ENCODE peak calls at places on chromosome 1, in nine cellular contexts. F is fibroblast of lung, R is tibial artery, H is hepatocyte, A is heart left ventricle, T is ovary, E is bronchial epithelial cell, N is mucosa of descending colon, C is astrocyte of the spinal cord. Z is an unnamed sample.
A peak's percentile ranks its signal among the peaks of the same experiment; 100 is the strongest.

GRCh38 chr1:78351551-78352216 is 139.1 kb upstream of the PTGFR start:
- DNase-seq in F (no peak), C (no peak), N (no peak), R (no peak), A (no peak), T (no peak), H (no peak), E (no peak), Z (no peak)

GRCh38 chr1:198788561-198789064 is 149.8 kb downstream of the PTPRC start:
- DNase-seq in N (no peak), R (no peak), E (no peak), C (peak; percentile 32), H (peak; percentile 34), T (no peak), A (no peak), F (peak; percentile 7), Z (no peak)

GRCh38 chr1:170200665-170201397 is 55.1 kb downstream of the NTMT2 start:
- DNase-seq in N (no peak), E (no peak), A (no peak), H (no peak), T (no peak), R (no peak), C (peak; percentile 36), F (no peak), Z (no peak)

GRCh38 chr1:89605692-89606091 is 27.2 kb upstream of the LRRC8C start:
- DNase-seq in N (no peak), H (no peak), R (no peak), F (peak; percentile 72), T (no peak), A (no peak), E (peak; percentile 57), C (peak; percentile 77), Z (no peak)

GRCh38 chr1:113456967-113457366 is 66.7 kb downstream of the MAGI3 start:
- DNase-seq in N (no peak), E (peak; percentile 98), R (peak; percentile 58), H (peak; percentile 54), C (peak; percentile 96), F (peak; percentile 98), T (no peak), A (peak; percentile 5), Z (peak; percentile 84)

GRCh38 chr1:204084247-204084772 is 11.4 kb downstream of the SOX13 start:
- DNase-seq in E (no peak), A (no peak), F (no peak), R (no peak), H (peak; percentile 62), N (peak; percentile 71), C (no peak), T (no peak), Z (no peak)

GRCh38 chr1:246775531-246776385 is 51.5 kb downstream of the SCCPDH start:
- DNase-seq in E (no peak), N (no peak), F (no peak), R (no peak), C (no peak), A (no peak), T (no peak), H (no peak), Z (no peak)

GRCh38 chr1:245770191-245770590 is 615.4 kb downstream of the KIF26B start:
- DNase-seq in C (no peak), T (no peak), N (no peak), E (no peak), H (no peak), R (no peak), A (no peak), F (peak; percentile 78), Z (no peak)

GRCh38 chr1:23341829-23342697 is 2.0 kb downstream of the HNRNPR start:
- DNase-seq in H (no peak), N (no peak), C (no peak), R (no peak), T (no peak), A (no peak), E (peak; percentile 17), F (peak; percentile 17), Z (no peak)

GRCh38 chr1:166947398-166948043 is 27.8 kb downstream of the ILDR2 start:
- DNase-seq in F (peak; percentile 86), E (peak; percentile 5), N (peak; percentile 40), C (peak; percentile 83), R (no peak), A (peak; percentile 50), T (peak; percentile 61), H (peak; percentile 57), Z (no peak)

GRCh38 chr1:223271085-223271781 is 92.7 kb downstream of the SUSD4 start:
- DNase-seq in A (no peak), F (no peak), E (no peak), T (no peak), C (no peak), N (no peak), H (no peak), R (no peak), Z (no peak)

GRCh38 chr1:43994794-43995790 is 3.7 kb downstream of the CCDC24 start:
- DNase-seq in T (no peak), C (no peak), E (no peak), F (no peak), H (peak; percentile 69), R (no peak), A (no peak), N (peak; percentile 59), Z (no peak)

GRCh38 chr1:235083589-235084323 is 44.9 kb downstream of the TOMM20 start:
- DNase-seq in C (peak; percentile 96), R (peak; percentile 86), A (peak; percentile 88), E (peak; percentile 77), T (peak; percentile 85), N (peak; percentile 89), H (peak; percentile 92), F (peak; percentile 92), Z (no peak)

GRCh38 chr1:33560680-33561079 is 88.2 kb downstream of the ZSCAN20 start:
- DNase-seq in R (no peak), E (peak; percentile 28), A (no peak), T (no peak), C (no peak), H (no peak), N (no peak), F (peak; percentile 36), Z (no peak)

GRCh38 chr1:44786138-44786840 is 1.7 kb downstream of the BEST4 start:
- DNase-seq in E (peak; percentile 58), A (peak; percentile 64), N (peak; percentile 88), T (peak; percentile 85), F (peak; percentile 68), R (no peak), C (peak; percentile 74), H (peak; percentile 89), Z (no peak)

GRCh38 chr1:234997201-234998173 is 131.2 kb downstream of the TOMM20 start:
- DNase-seq in H (peak; percentile 87), A (peak; percentile 96), R (peak; percentile 100), N (peak; percentile 90), E (peak; percentile 100), T (peak; percentile 97), F (peak; percentile 99), C (peak; percentile 100), Z (peak; percentile 91)

GRCh38 chr1:163361123-163361934 is 39.6 kb downstream of the NUF2 start:
- DNase-seq in R (no peak), T (no peak), F (peak; percentile 6), E (peak; percentile 29), H (peak; percentile 44), N (no peak), C (no peak), A (no peak), Z (no peak)
- TF ChIP-seq CTCF in R (no peak), T (no peak), F (peak; percentile 55), E (peak; percentile 45), H (peak; percentile 64), N (no peak), C (peak; percentile 52), A (peak; percentile 19), Z (peak; percentile 51)

DNA sequence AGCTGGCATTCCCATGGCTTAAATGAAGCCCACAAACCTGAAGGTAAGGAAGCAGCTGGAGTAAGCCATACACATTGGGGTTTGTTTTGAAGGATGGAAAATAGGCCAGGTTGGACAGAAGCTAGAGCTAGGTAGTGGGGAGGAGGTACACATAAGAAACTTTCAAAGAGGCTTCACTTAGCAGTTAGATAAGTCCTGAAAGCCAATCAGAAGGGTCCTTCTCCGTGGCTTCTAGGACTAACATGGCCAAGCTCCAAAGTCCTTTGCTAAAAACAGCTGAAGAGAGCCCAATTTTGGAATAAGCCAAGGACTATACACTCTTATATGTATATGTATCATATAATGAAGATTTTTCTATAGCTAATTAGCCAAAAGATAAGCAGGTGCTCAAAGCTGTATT is 1.8 kb downstream of the EYA3 start:
- DNase-seq in A (no peak), F (no peak), E (no peak), T (no peak), C (no peak), H (no peak), N (no peak), R (no peak), Z (no peak)
- H3K4me3 ChIP-seq in A (no peak overlapping the region), F (no peak overlapping the region), E (no peak overlapping the region), T (no peak overlapping the region), C (no peak overlapping the region), H (peak overlapping the region; percentile 90), N (no peak overlapping the region), R (no peak overlapping the region), Z (no peak overlapping the region)

GRCh38 chr1:225460737-225461532 is 33.1 kb upstream of the LBR start:
- DNase-seq in E (peak; percentile 45), F (peak; percentile 35), C (no peak), T (no peak), R (no peak), H (no peak), N (no peak), A (no peak), Z (no peak)

GRCh38 chr1:225458222-225458631 is 30.4 kb upstream of the LBR start:
- DNase-seq in H (no peak), C (peak; percentile 45), R (no peak), A (no peak), E (peak; percentile 51), F (peak; percentile 85), N (no peak), T (no peak), Z (no peak)

GRCh38 chr1:225461533-225462428 is 33.9 kb upstream of the LBR start:
- DNase-seq in F (no peak), T (peak; percentile 69), C (no peak), A (no peak), H (no peak), E (no peak), N (peak; percentile 32), R (no peak), Z (no peak)

GRCh38 chr1:225462429-225462713 is 34.5 kb upstream of the LBR start:
- DNase-seq in A (no peak), N (peak; percentile 38), T (no peak), F (no peak), H (no peak), C (no peak), R (no peak), E (no peak), Z (no peak)

GRCh38 chr1:225460021-225460736 is 32.3 kb upstream of the LBR start:
- DNase-seq in T (no peak), H (no peak), F (no peak), E (no peak), R (no peak), N (no peak), C (no peak), A (no peak), Z (no peak)
- TF ChIP-seq CTCF in T (no peak), H (no peak), F (no peak), E (no peak), R (no peak), N (no peak), C (no peak), A (no peak), Z (no peak)

DNA sequence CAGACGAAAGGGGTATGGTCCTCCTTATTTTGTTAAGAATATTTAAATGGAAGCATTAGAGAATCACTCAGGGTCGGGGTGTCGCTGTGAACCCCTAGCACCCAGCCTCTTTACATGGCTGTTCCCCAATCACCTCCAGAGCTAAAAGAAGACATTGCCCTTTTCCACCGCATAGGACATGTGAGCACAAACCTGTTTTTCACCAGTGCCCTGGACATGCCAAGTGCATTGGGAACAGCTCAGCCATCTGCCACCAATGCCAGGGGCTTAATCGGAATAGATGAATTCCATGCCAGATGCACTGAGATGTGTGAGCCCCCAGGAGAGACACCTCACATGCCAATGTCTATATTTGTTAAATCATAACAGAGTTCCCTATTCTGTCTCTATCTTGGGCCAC is 33.3 kb downstream of the EIF2D start:
- DNase-seq in C (no peak), N (no peak), R (no peak), A (no peak), F (no peak), E (no peak), H (no peak), T (no peak), Z (no peak)
- H3K4me3 ChIP-seq in C (no peak overlapping the region), N (no peak overlapping the region), R (no peak overlapping the region), A (no peak overlapping the region), F (no peak overlapping the region), E (no peak overlapping the region), H (no peak overlapping the region), T (no peak overlapping the region), Z (no peak overlapping the region)